ENCODE peak calls at places on chromosomes 2 and 18, in nine cellular contexts. G is Karpas-422, V is choroid plexus epithelial cell, S is cardiac fibroblast, C is HFF-Myc, O is heart right ventricle, W is heart left ventricle, D is WERI-Rb-1, L is AG04450. R is an unnamed sample.

GRCh38 chr2:46806526-46806925 is 109.1 kb downstream of the MCFD2 start:
- DNase-seq in G (no peak), V (peak; percentile 34), S (no peak), C (no peak), O (no peak), W (no peak), D (no peak), L (no peak), R (no peak)

GRCh38 chr2:17800693-17801458 is 15.4 kb upstream of the MSGN1 start:
- DNase-seq in G (no peak), V (no peak), S (no peak), C (no peak), O (no peak), W (no peak), D (no peak), L (no peak), R (no peak)

GRCh38 chr2:108382196-108382595 is 4.4 kb downstream of the SULT1C4 start:
- DNase-seq in G (no peak), V (no peak), S (no peak), C (no peak), O (no peak), W (no peak), D (no peak), L (no peak), R (no peak)

GRCh38 chr2:61750624-61751023 is 103.2 kb downstream of the FAM161A start:
- DNase-seq in G (no peak), V (peak; percentile 80), S (peak; percentile 63), C (no peak), O (no peak), W (no peak), D (no peak), L (peak; percentile 36), R (no peak)

GRCh38 chr18:8960740-8961657 is 141.5 kb upstream of the NDUFV2 start:
- DNase-seq in G (no peak), V (peak; percentile 90), S (peak; percentile 51), C (no peak), O (no peak), W (no peak), D (no peak), L (no peak), R (no peak)

GRCh38 chr2:120552800-120553471 is 182.7 kb upstream of the GLI2 start:
- DNase-seq in G (peak; percentile 76), V (peak; percentile 72), S (peak; percentile 93), C (no peak), O (peak; percentile 94), W (peak; percentile 92), D (peak; percentile 96), L (no peak), R (peak; percentile 95)

GRCh38 chr18:8508320-8508719 is 100.9 kb upstream of the RAB12 start:
- DNase-seq in G (peak; percentile 40), V (no peak), S (no peak), C (no peak), O (no peak), W (no peak), D (no peak), L (no peak), R (no peak)

GRCh38 chr2:175203621-175204496 is 22.3 kb upstream of the ATP5MC3 start:
- DNase-seq in G (peak; percentile 87), V (peak; percentile 78), S (peak; percentile 62), C (no peak), O (peak; percentile 40), W (peak; percentile 20), D (peak; percentile 77), L (peak; percentile 24), R (peak; percentile 52)

GRCh38 chr2:70094978-70095832 is 7.9 kb downstream of the PCBP1 start:
- DNase-seq in G (peak; percentile 97), V (no peak), S (peak; percentile 80), C (no peak), O (peak; percentile 70), W (peak; percentile 68), D (no peak), L (no peak), R (no peak)

GRCh38 chr18:23690505-23691068 is 1.3 kb downstream of the LAMA3 start:
- DNase-seq in G (no peak), V (no peak), S (no peak), C (no peak), O (no peak), W (no peak), D (no peak), L (no peak), R (peak; percentile 60)

GRCh38 chr2:150911766-150912280 is 349.8 kb downstream of the RBM43 start:
- DNase-seq in G (no peak), V (peak; percentile 96), S (peak; percentile 95), C (peak; percentile 44), O (peak; percentile 24), W (peak; percentile 29), D (peak; percentile 27), L (peak; percentile 85), R (peak; percentile 4)

DNA sequence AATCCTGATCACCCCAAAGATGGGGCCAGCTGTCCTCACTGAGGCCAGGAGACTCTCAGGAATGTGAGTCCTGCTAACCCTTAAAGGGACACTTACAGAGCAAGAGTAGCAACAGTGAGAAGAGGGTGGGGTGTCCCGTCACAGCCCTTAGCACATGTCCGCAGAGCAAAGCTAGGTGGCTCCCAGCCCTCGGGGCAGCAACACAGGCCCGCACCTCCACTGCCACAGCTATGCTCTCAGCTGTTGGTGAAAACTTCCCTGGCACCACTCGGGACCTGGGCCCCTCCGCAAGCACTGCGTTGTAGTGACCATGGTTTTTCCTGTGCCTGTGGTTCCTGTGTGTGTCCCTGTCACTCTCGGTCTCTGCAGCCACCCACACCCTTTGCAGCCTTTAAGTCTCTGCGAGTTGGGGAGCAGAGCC is 76.4 kb upstream of the UXS1 start:
- DNase-seq in G (no peak), V (no peak), S (no peak), C (no peak), O (no peak), W (no peak), D (no peak), L (no peak), R (no peak)
- H3K4me3 ChIP-seq in G (no peak overlapping the region), V (no peak overlapping the region), S (peak overlapping the region; percentile 33), C (no peak overlapping the region), O (peak overlapping the region; percentile 34), W (peak overlapping the region; percentile 48), D (no peak overlapping the region), L (no peak overlapping the region), R (peak overlapping the region; percentile 2)

GRCh38 chr2:216618785-216619184 is 14.4 kb upstream of the IGFBP2 start:
- DNase-seq in G (no peak), V (no peak), S (no peak), C (no peak), O (no peak), W (no peak), D (no peak), L (no peak), R (no peak)

GRCh38 chr2:216622526-216622925 is 10.7 kb upstream of the IGFBP2 start:
- DNase-seq in G (no peak), V (no peak), S (no peak), C (no peak), O (no peak), W (no peak), D (no peak), L (no peak), R (no peak)

GRCh38 chr2:216620806-216621205 is 12.4 kb upstream of the IGFBP2 start:
- DNase-seq in G (no peak), V (peak; percentile 78), S (peak; percentile 33), C (peak; percentile 67), O (peak; percentile 38), W (peak; percentile 32), D (peak; percentile 45), L (no peak), R (no peak)

GRCh38 chr2:216619411-216620393 is 13.5 kb upstream of the IGFBP2 start:
- DNase-seq in G (no peak), V (peak; percentile 72), S (peak; percentile 61), C (no peak), O (no peak), W (no peak), D (peak; percentile 76), L (no peak), R (no peak)

GRCh38 chr2:216621292-216621691 is 11.9 kb upstream of the IGFBP2 start:
- DNase-seq in G (no peak), V (no peak), S (no peak), C (no peak), O (no peak), W (no peak), D (no peak), L (no peak), R (no peak)
- H3K4me3 ChIP-seq in G (no peak overlapping the region), V (no peak overlapping the region), S (no peak overlapping the region), C (no peak overlapping the region), O (no peak overlapping the region), W (no peak overlapping the region), D (no peak overlapping the region), L (no peak overlapping the region), R (no peak overlapping the region)

DNA sequence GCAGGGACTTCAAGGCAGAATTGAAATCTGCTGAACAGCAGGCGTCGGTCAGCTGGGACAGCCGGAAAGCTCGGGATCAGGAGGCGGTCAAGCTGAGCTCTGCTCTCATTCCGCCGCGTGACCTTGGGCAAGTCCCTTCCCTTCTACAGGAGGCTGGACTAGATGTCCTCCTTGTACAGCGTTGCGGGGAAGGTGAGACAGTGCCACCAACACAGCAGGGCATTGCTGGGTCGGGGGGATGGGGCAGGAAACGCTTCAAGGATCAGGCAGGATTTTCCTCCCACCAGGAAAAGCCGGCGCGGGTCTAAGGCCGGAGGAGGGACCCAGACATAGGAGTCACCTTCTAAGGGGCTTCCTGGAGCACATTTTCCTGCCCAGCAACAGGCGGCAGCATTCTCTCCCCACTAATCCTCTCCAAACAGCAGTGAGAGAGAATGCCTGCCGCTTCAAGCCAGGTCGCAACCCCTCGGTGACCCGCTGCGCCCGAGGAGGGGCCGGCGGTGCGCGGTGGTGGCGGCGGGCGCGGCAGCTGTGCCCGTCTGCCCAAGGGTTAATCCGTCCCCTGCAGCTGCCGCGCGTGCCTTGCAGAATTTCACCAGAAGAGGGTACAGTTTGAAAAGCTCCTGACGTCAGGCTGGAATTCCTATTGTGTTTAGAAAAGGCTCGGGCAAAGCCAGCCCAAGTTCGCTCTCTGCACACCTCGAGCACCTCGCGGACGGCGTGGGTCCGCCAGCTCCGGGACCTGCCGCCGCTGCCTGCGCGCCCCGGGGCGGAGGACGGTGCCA is at the start of gene KCNF1:
- DNase-seq in G (no peak), V (peak; percentile 53), S (peak; percentile 66), C (no peak), O (no peak), W (no peak), D (peak; percentile 94), L (no peak), R (peak; percentile 90)
- H3K4me3 ChIP-seq in G (no peak within 1 kb of the TSS), V (peak within 1 kb of the TSS; percentile 24), S (peak within 1 kb of the TSS; percentile 7), C (peak within 1 kb of the TSS; percentile 20), O (peak within 1 kb of the TSS; percentile 27), W (peak within 1 kb of the TSS; percentile 50), D (peak within 1 kb of the TSS; percentile 54), L (peak within 1 kb of the TSS; percentile 53), R (peak within 1 kb of the TSS; percentile 48)

GRCh38 chr2:239563561-239563960 is 162.7 kb upstream of the HDAC4 start:
- DNase-seq in G (no peak), V (no peak), S (no peak), C (no peak), O (no peak), W (no peak), D (no peak), L (no peak), R (no peak)

GRCh38 chr2:239561448-239562001 is 160.7 kb upstream of the HDAC4 start:
- DNase-seq in G (no peak), V (peak; percentile 69), S (no peak), C (peak; percentile 91), O (no peak), W (no peak), D (no peak), L (no peak), R (no peak)

GRCh38 chr2:239555566-239555895 is 154.7 kb upstream of the HDAC4 start:
- DNase-seq in G (no peak), V (no peak), S (no peak), C (no peak), O (no peak), W (no peak), D (no peak), L (no peak), R (no peak)

GRCh38 chr2:239558661-239559060 is 157.8 kb upstream of the HDAC4 start:
- DNase-seq in G (no peak), V (no peak), S (no peak), C (no peak), O (no peak), W (no peak), D (no peak), L (no peak), R (no peak)

GRCh38 chr2:239559417-239560261 is 158.8 kb upstream of the HDAC4 start:
- DNase-seq in G (no peak), V (no peak), S (no peak), C (no peak), O (no peak), W (no peak), D (no peak), L (no peak), R (no peak)
- H3K4me3 ChIP-seq in G (no peak overlapping the region), V (no peak overlapping the region), S (no peak overlapping the region), C (no peak overlapping the region), O (no peak overlapping the region), W (no peak overlapping the region), D (no peak overlapping the region), L (no peak overlapping the region), R (no peak overlapping the region)